ENCODE peak calls at places on chromosomes 2 and 18, in seven cellular contexts. One of them, this sample, is unnamed.

GRCh38 chr2:190996947-190997346 is 17.0 kb downstream of the STAT1 start:
- DNase-seq in transverse colon: no peak
- DNase-seq in CD4-positive, alpha-beta T cell: no peak
- DNase-seq in heart right ventricle: no peak
- DNase-seq in neural progenitor cell: no peak
- DNase-seq in mesothelial cell of epicardium: no peak
- DNase-seq in HL-60: peak
- DNase-seq in this sample: no peak

GRCh38 chr2:157789161-157789720 is 86.9 kb downstream of the ACVR1 start:
- DNase-seq in transverse colon: no peak
- DNase-seq in CD4-positive, alpha-beta T cell: no peak
- DNase-seq in heart right ventricle: peak
- DNase-seq in neural progenitor cell: no peak
- DNase-seq in mesothelial cell of epicardium: no peak
- DNase-seq in HL-60: no peak
- DNase-seq in this sample: no peak

GRCh38 chr2:134396493-134396892 is 142.6 kb downstream of the MGAT5 start:
- DNase-seq in transverse colon: peak
- DNase-seq in CD4-positive, alpha-beta T cell: no peak
- DNase-seq in heart right ventricle: peak
- DNase-seq in neural progenitor cell: no peak
- DNase-seq in mesothelial cell of epicardium: no peak
- DNase-seq in HL-60: no peak
- DNase-seq in this sample: no peak

GRCh38 chr2:174518397-174518796 is 31.6 kb upstream of the GPR155 start:
- DNase-seq in transverse colon: no peak
- DNase-seq in CD4-positive, alpha-beta T cell: no peak
- DNase-seq in heart right ventricle: no peak
- DNase-seq in neural progenitor cell: no peak
- DNase-seq in mesothelial cell of epicardium: no peak
- DNase-seq in HL-60: no peak
- DNase-seq in this sample: no peak

GRCh38 chr18:59459352-59460059 is 100.4 kb upstream of the LMAN1 start:
- DNase-seq in transverse colon: no peak
- DNase-seq in CD4-positive, alpha-beta T cell: no peak
- DNase-seq in heart right ventricle: no peak
- DNase-seq in neural progenitor cell: peak
- DNase-seq in mesothelial cell of epicardium: no peak
- DNase-seq in HL-60: no peak
- DNase-seq in this sample: no peak

GRCh38 chr2:113111823-113112287 is 15.5 kb upstream of the IL1RN start:
- DNase-seq in transverse colon: no peak
- DNase-seq in CD4-positive, alpha-beta T cell: no peak
- DNase-seq in heart right ventricle: no peak
- DNase-seq in neural progenitor cell: no peak
- DNase-seq in mesothelial cell of epicardium: no peak
- DNase-seq in HL-60: peak
- DNase-seq in this sample: peak

GRCh38 chr18:49708674-49709580 is 104.4 kb downstream of the ACAA2 start:
- DNase-seq in transverse colon: no peak
- DNase-seq in CD4-positive, alpha-beta T cell: no peak
- DNase-seq in heart right ventricle: no peak
- DNase-seq in neural progenitor cell: no peak
- DNase-seq in mesothelial cell of epicardium: no peak
- DNase-seq in HL-60: no peak
- DNase-seq in this sample: no peak

GRCh38 chr2:56009758-56010534 is 86.4 kb upstream of the EFEMP1 start:
- DNase-seq in transverse colon: no peak
- DNase-seq in CD4-positive, alpha-beta T cell: no peak
- DNase-seq in heart right ventricle: no peak
- DNase-seq in neural progenitor cell: peak
- DNase-seq in mesothelial cell of epicardium: no peak
- DNase-seq in HL-60: no peak
- DNase-seq in this sample: no peak

GRCh38 chr2:191382801-191383200 is 137.6 kb downstream of the MYO1B start:
- DNase-seq in transverse colon: peak
- DNase-seq in CD4-positive, alpha-beta T cell: no peak
- DNase-seq in heart right ventricle: peak
- DNase-seq in neural progenitor cell: no peak
- DNase-seq in mesothelial cell of epicardium: no peak
- DNase-seq in HL-60: no peak
- DNase-seq in this sample: no peak

GRCh38 chr2:20625920-20626697 is 24.8 kb downstream of the HS1BP3 start:
- DNase-seq in transverse colon: no peak
- DNase-seq in CD4-positive, alpha-beta T cell: no peak
- DNase-seq in heart right ventricle: peak
- DNase-seq in neural progenitor cell: no peak
- DNase-seq in mesothelial cell of epicardium: no peak
- DNase-seq in HL-60: no peak
- DNase-seq in this sample: peak

GRCh38 chr2:139159177-139159576 is 379.0 kb upstream of the NXPH2 start:
- DNase-seq in transverse colon: no peak
- DNase-seq in CD4-positive, alpha-beta T cell: no peak
- DNase-seq in heart right ventricle: no peak
- DNase-seq in neural progenitor cell: no peak
- DNase-seq in mesothelial cell of epicardium: no peak
- DNase-seq in HL-60: no peak
- DNase-seq in this sample: no peak

GRCh38 chr18:51064256-51064655 is 34.2 kb downstream of the SMAD4 start:
- DNase-seq in transverse colon: no peak
- DNase-seq in CD4-positive, alpha-beta T cell: no peak
- DNase-seq in heart right ventricle: no peak
- DNase-seq in neural progenitor cell: no peak
- DNase-seq in mesothelial cell of epicardium: no peak
- DNase-seq in HL-60: no peak
- DNase-seq in this sample: no peak

GRCh38 chr2:8704906-8705305 is 23.1 kb downstream of the ID2 start:
- DNase-seq in transverse colon: no peak
- DNase-seq in CD4-positive, alpha-beta T cell: no peak
- DNase-seq in heart right ventricle: no peak
- DNase-seq in neural progenitor cell: no peak
- DNase-seq in mesothelial cell of epicardium: no peak
- DNase-seq in HL-60: no peak
- DNase-seq in this sample: no peak

GRCh38 chr18:62033207-62033606 is 140.4 kb upstream of the RNF152 start:
- DNase-seq in transverse colon: no peak
- DNase-seq in CD4-positive, alpha-beta T cell: no peak
- DNase-seq in heart right ventricle: no peak
- DNase-seq in neural progenitor cell: no peak
- DNase-seq in mesothelial cell of epicardium: no peak
- DNase-seq in HL-60: no peak
- DNase-seq in this sample: no peak

GRCh38 chr2:9336534-9337354 is 86.6 kb downstream of the ITGB1BP1 start:
- DNase-seq in transverse colon: peak
- DNase-seq in CD4-positive, alpha-beta T cell: no peak
- DNase-seq in heart right ventricle: peak
- DNase-seq in neural progenitor cell: no peak
- DNase-seq in mesothelial cell of epicardium: peak
- DNase-seq in HL-60: no peak
- DNase-seq in this sample: no peak

GRCh38 chr2:64105676-64106461 is 38.4 kb downstream of the PELI1 start:
- DNase-seq in transverse colon: peak
- DNase-seq in CD4-positive, alpha-beta T cell: no peak
- DNase-seq in heart right ventricle: no peak
- DNase-seq in neural progenitor cell: no peak
- DNase-seq in mesothelial cell of epicardium: no peak
- DNase-seq in HL-60: no peak
- DNase-seq in this sample: no peak

GRCh38 chr2:126635281-126635680 is 20.7 kb upstream of the GYPC start:
- DNase-seq in transverse colon: no peak
- DNase-seq in CD4-positive, alpha-beta T cell: no peak
- DNase-seq in heart right ventricle: peak
- DNase-seq in neural progenitor cell: no peak
- DNase-seq in mesothelial cell of epicardium: no peak
- DNase-seq in HL-60: no peak
- DNase-seq in this sample: no peak

GRCh38 chr2:42029639-42030195 is 18.1 kb upstream of the PKDCC start:
- DNase-seq in transverse colon: no peak
- DNase-seq in CD4-positive, alpha-beta T cell: no peak
- DNase-seq in heart right ventricle: no peak
- DNase-seq in neural progenitor cell: peak
- DNase-seq in mesothelial cell of epicardium: no peak
- DNase-seq in HL-60: no peak
- DNase-seq in this sample: no peak

GRCh38 chr2:16291226-16291625 is 350.9 kb downstream of the MYCN start:
- DNase-seq in transverse colon: no peak
- DNase-seq in CD4-positive, alpha-beta T cell: no peak
- DNase-seq in heart right ventricle: no peak
- DNase-seq in neural progenitor cell: no peak
- DNase-seq in mesothelial cell of epicardium: no peak
- DNase-seq in HL-60: no peak
- DNase-seq in this sample: no peak

GRCh38 chr2:216775043-216775453 is 79.7 kb upstream of the IGFBP5 start:
- DNase-seq in transverse colon: no peak
- DNase-seq in CD4-positive, alpha-beta T cell: no peak
- DNase-seq in heart right ventricle: peak
- DNase-seq in neural progenitor cell: no peak
- DNase-seq in mesothelial cell of epicardium: no peak
- DNase-seq in HL-60: no peak
- DNase-seq in this sample: no peak

GRCh38 chr2:46136953-46137352 is 160.3 kb upstream of the EPAS1 start:
- DNase-seq in transverse colon: no peak
- DNase-seq in CD4-positive, alpha-beta T cell: no peak
- DNase-seq in heart right ventricle: no peak
- DNase-seq in neural progenitor cell: no peak
- DNase-seq in mesothelial cell of epicardium: no peak
- DNase-seq in HL-60: no peak
- DNase-seq in this sample: no peak

GRCh38 chr18:30186245-30186644 is 856.3 kb downstream of the DSC3 start:
- DNase-seq in transverse colon: no peak
- DNase-seq in CD4-positive, alpha-beta T cell: no peak
- DNase-seq in heart right ventricle: no peak
- DNase-seq in neural progenitor cell: no peak
- DNase-seq in mesothelial cell of epicardium: no peak
- DNase-seq in HL-60: no peak
- DNase-seq in this sample: no peak

GRCh38 chr2:66851449-66851872 is 416.5 kb downstream of the MEIS1 start:
- DNase-seq in transverse colon: peak
- DNase-seq in CD4-positive, alpha-beta T cell: no peak
- DNase-seq in heart right ventricle: no peak
- DNase-seq in neural progenitor cell: no peak
- DNase-seq in mesothelial cell of epicardium: no peak
- DNase-seq in HL-60: no peak
- DNase-seq in this sample: no peak

GRCh38 chr2:37454851-37455762 is 110.7 kb downstream of the QPCT start:
- DNase-seq in transverse colon: no peak
- DNase-seq in CD4-positive, alpha-beta T cell: no peak
- DNase-seq in heart right ventricle: no peak
- DNase-seq in neural progenitor cell: no peak
- DNase-seq in mesothelial cell of epicardium: no peak
- DNase-seq in HL-60: no peak
- DNase-seq in this sample: no peak

GRCh38 chr2:11579867-11580659 is 46.2 kb downstream of the GREB1 start:
- DNase-seq in transverse colon: no peak
- DNase-seq in CD4-positive, alpha-beta T cell: no peak
- DNase-seq in heart right ventricle: no peak
- DNase-seq in neural progenitor cell: peak
- DNase-seq in mesothelial cell of epicardium: no peak
- DNase-seq in HL-60: no peak
- DNase-seq in this sample: peak

GRCh38 chr2:110125292-110125691 is 9.7 kb upstream of the MALL start:
- DNase-seq in transverse colon: no peak
- DNase-seq in CD4-positive, alpha-beta T cell: no peak
- DNase-seq in heart right ventricle: no peak
- DNase-seq in neural progenitor cell: no peak
- DNase-seq in mesothelial cell of epicardium: no peak
- DNase-seq in HL-60: no peak
- DNase-seq in this sample: no peak

DNA sequence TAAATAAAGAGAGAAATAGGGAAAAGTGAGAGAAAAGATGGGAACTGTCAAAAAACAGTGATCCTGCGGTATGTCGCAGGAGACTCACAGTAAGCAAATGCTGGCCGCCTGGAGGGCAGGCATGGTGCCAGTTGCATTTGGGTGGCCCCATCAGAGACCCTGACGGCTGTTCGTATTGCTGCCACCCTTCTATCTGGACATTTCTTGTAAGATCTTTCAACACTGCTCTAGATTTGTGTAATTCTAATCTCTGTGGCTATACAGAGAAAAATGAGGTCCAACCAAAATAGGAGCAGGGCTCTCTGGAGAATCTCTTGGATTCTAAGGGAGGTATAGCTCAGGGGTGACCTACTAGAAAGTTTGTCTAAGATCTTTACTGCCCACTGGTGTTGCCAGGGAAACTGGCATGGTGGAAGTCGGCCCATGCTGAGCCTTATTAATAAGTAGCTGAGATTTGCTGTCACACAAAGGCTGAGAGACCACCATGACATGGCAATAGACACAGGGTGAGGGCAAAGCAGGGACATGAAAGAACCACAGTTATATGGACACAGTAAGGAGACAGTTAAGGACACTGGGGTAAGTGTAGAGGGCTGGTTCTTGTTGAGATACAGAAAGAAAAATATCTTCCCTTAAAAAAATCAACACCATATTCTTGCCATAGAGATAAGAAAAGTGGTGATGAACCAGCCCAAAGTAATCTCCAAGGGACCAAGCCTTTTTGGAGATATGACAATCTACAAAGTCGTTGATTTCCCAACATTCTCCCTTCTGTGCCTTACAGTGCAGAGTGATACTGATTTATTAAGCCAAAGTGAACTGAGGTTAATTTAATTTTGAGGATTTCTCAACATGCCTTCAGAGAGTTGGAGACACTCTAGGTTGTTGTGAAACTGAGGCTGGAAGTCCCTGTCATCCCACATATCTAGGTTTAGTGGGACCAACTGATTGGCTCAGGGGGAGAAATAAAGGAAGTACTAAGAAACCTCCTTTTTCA is 26.3 kb upstream of the FZD7 start:
- DNase-seq in transverse colon: no peak
- DNase-seq in CD4-positive, alpha-beta T cell: no peak
- DNase-seq in heart right ventricle: no peak
- DNase-seq in neural progenitor cell: no peak
- DNase-seq in mesothelial cell of epicardium: no peak
- DNase-seq in HL-60: no peak
- DNase-seq in this sample: no peak
- TF ChIP-seq CTCF in transverse colon: no peak
- TF ChIP-seq CTCF in CD4-positive, alpha-beta T cell: no peak
- TF ChIP-seq CTCF in heart right ventricle: no peak
- TF ChIP-seq CTCF in neural progenitor cell: no peak
- TF ChIP-seq CTCF in mesothelial cell of epicardium: no peak
- TF ChIP-seq CTCF in HL-60: no peak
- TF ChIP-seq CTCF in this sample: no peak

GRCh38 chr18:9835796-9836195 is 50.0 kb upstream of the TXNDC2 start:
- DNase-seq in transverse colon: no peak
- DNase-seq in CD4-positive, alpha-beta T cell: no peak
- DNase-seq in heart right ventricle: no peak
- DNase-seq in neural progenitor cell: no peak
- DNase-seq in mesothelial cell of epicardium: no peak
- DNase-seq in HL-60: no peak
- DNase-seq in this sample: no peak
- TF ChIP-seq CTCF in transverse colon: no peak
- TF ChIP-seq CTCF in CD4-positive, alpha-beta T cell: no peak
- TF ChIP-seq CTCF in heart right ventricle: no peak
- TF ChIP-seq CTCF in neural progenitor cell: no peak
- TF ChIP-seq CTCF in mesothelial cell of epicardium: no peak
- TF ChIP-seq CTCF in HL-60: no peak
- TF ChIP-seq CTCF in this sample: no peak

GRCh38 chr18:45497595-45498269 is 117.5 kb upstream of the SLC14A2 start:
- DNase-seq in transverse colon: no peak
- DNase-seq in CD4-positive, alpha-beta T cell: no peak
- DNase-seq in heart right ventricle: no peak
- DNase-seq in neural progenitor cell: no peak
- DNase-seq in mesothelial cell of epicardium: no peak
- DNase-seq in HL-60: no peak
- DNase-seq in this sample: no peak
- TF ChIP-seq CTCF in transverse colon: no peak
- TF ChIP-seq CTCF in CD4-positive, alpha-beta T cell: no peak
- TF ChIP-seq CTCF in heart right ventricle: no peak
- TF ChIP-seq CTCF in neural progenitor cell: no peak
- TF ChIP-seq CTCF in mesothelial cell of epicardium: no peak
- TF ChIP-seq CTCF in HL-60: no peak
- TF ChIP-seq CTCF in this sample: no peak

GRCh38 chr2:214960677-214961076 is 151.2 kb upstream of the BARD1 start:
- DNase-seq in transverse colon: no peak
- DNase-seq in CD4-positive, alpha-beta T cell: no peak
- DNase-seq in heart right ventricle: no peak
- DNase-seq in neural progenitor cell: no peak
- DNase-seq in mesothelial cell of epicardium: no peak
- DNase-seq in HL-60: no peak
- DNase-seq in this sample: no peak
- TF ChIP-seq CTCF in transverse colon: no peak
- TF ChIP-seq CTCF in CD4-positive, alpha-beta T cell: no peak
- TF ChIP-seq CTCF in heart right ventricle: peak
- TF ChIP-seq CTCF in neural progenitor cell: peak
- TF ChIP-seq CTCF in mesothelial cell of epicardium: peak
- TF ChIP-seq CTCF in HL-60: no peak
- TF ChIP-seq CTCF in this sample: no peak

This sample was measured in CD14-positive monocyte.